ENCODE peak calls at places on chromosomes 2 and 18, in seven cellular contexts. M is MCF 10A, Q is lower lobe of right lung, B is heart right ventricle, S is stomach, U is WTC11, L is upper lobe of right lung. D is an unnamed sample.

GRCh38 chr2:231244382-231245252 is 46.2 kb downstream of the ARMC9 start:
- DNase-seq in M (no peak), Q (no peak), L (no peak), U (no peak), B (no peak), S (peak), D (no peak)

GRCh38 chr2:233387667-233388528 is 33.6 kb downstream of the DGKD start:
- DNase-seq in L (peak), M (peak), S (peak), B (peak), U (no peak), Q (peak), D (no peak)

GRCh38 chr2:192195548-192196418 is 1.1 kb upstream of the TMEFF2 start:
- DNase-seq in L (peak), M (peak), U (peak), S (peak), Q (peak), B (peak), D (peak)

GRCh38 chr2:22807876-22808275 is 577.1 kb upstream of the KLHL29 start:
- DNase-seq in B (no peak), M (no peak), Q (no peak), L (no peak), U (no peak), S (no peak), D (no peak)

GRCh38 chr2:196759378-196759706 is 40.1 kb downstream of the GTF3C3 start:
- DNase-seq in M (no peak), Q (no peak), U (no peak), B (no peak), L (no peak), S (no peak), D (no peak)

GRCh38 chr2:162114291-162114690 is 37.8 kb downstream of the GCG start:
- DNase-seq in U (no peak), S (no peak), M (peak), L (no peak), Q (no peak), B (no peak), D (no peak)

GRCh38 chr2:239696559-239697207 is 295.9 kb upstream of the HDAC4 start:
- DNase-seq in U (no peak), B (no peak), L (peak), Q (no peak), S (no peak), M (no peak), D (no peak)

GRCh38 chr2:133241231-133241575 is 327.1 kb downstream of the NCKAP5 start:
- DNase-seq in U (no peak), M (no peak), Q (no peak), S (no peak), B (no peak), L (no peak), D (no peak)

GRCh38 chr2:232869138-232870001 is 694 bp upstream of the SNORC start:
- DNase-seq in U (no peak), S (peak), Q (no peak), M (no peak), L (no peak), B (no peak), D (no peak)

GRCh38 chr18:11488175-11488574 is 121.2 kb upstream of the SLC35G4 start:
- DNase-seq in M (peak), S (no peak), L (no peak), Q (no peak), B (no peak), U (no peak), D (no peak)

GRCh38 chr2:175808858-175809257 is 193.2 kb downstream of the LNPK start:
- DNase-seq in S (no peak), Q (no peak), M (no peak), L (no peak), U (no peak), B (no peak), D (no peak)

GRCh38 chr2:128368437-128369125 is 49.9 kb upstream of the HS6ST1 start:
- DNase-seq in U (no peak), M (no peak), L (peak), B (no peak), Q (no peak), S (peak), D (no peak)

GRCh38 chr2:30165050-30165520 is 18.3 kb downstream of the YPEL5 start:
- DNase-seq in B (no peak), S (peak), Q (no peak), M (peak), U (peak), L (no peak), D (peak)

GRCh38 chr2:172986040-172986439 is 89.6 kb upstream of the MAP3K20 start:
- DNase-seq in Q (no peak), L (no peak), M (no peak), S (no peak), B (no peak), U (no peak), D (no peak)

GRCh38 chr18:44229693-44230108 is 451.0 kb upstream of the SETBP1 start:
- DNase-seq in L (peak), B (peak), Q (peak), U (no peak), S (no peak), M (peak), D (no peak)

GRCh38 chr2:170737821-170738220 is 22.7 kb downstream of the SP5 start:
- DNase-seq in L (peak), Q (no peak), S (peak), U (no peak), M (no peak), B (no peak), D (no peak)

GRCh38 chr2:95053543-95053942 is 28.0 kb downstream of the MAL start:
- DNase-seq in Q (no peak), L (peak), U (peak), B (no peak), S (no peak), M (peak), D (no peak)
- TF ChIP-seq CTCF in Q (no peak), L (no peak), U (no peak), B (no peak), S (peak), M (no peak), D (peak)

GRCh38 chr2:46029332-46029811 is 267.8 kb upstream of the EPAS1 start:
- DNase-seq in U (no peak), S (no peak), Q (no peak), B (peak), L (no peak), M (peak), D (no peak)
- TF ChIP-seq CTCF in U (no peak), S (no peak), Q (peak), B (peak), L (peak), M (no peak), D (peak)

GRCh38 chr2:54611830-54612545 is 111.5 kb upstream of the EML6 start:
- DNase-seq in L (no peak), Q (no peak), M (no peak), S (no peak), U (no peak), B (no peak), D (no peak)
- TF ChIP-seq CTCF in L (no peak), Q (no peak), M (no peak), S (no peak), U (no peak), B (no peak), D (no peak)

DNA sequence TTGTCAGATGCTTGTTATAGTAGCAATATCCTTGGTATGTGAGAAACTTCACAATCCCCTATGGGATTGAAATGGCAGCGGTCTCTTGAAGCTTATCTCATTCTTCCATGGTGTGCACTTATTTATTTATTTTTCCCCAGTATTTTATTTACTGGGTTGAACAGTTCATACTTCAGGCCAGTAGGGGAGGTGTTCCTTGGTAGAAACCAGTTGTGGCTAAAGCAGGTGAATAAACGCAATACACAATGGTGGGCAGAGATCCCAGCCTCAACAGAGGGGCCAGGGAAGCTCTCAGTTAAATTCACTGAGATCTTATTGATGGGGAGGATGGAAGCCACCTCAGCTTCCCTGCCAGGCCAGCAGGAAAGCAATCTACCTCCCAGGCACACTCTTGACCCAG is 93.7 kb upstream of the SRD5A2 start:
- DNase-seq in L (no peak), U (no peak), M (no peak), B (no peak), S (no peak), Q (no peak), D (no peak)
- TF ChIP-seq CTCF in L (no peak), U (no peak), M (no peak), B (no peak), S (no peak), Q (no peak), D (no peak)

GRCh38 chr2:178069551-178069950 is 3.0 kb downstream of the PDE11A start:
- DNase-seq in M (no peak), L (no peak), S (no peak), Q (no peak), U (no peak), B (no peak), D (no peak)
- TF ChIP-seq CTCF in M (no peak), L (no peak), S (no peak), Q (no peak), U (no peak), B (no peak), D (peak)

GRCh38 chr2:3001595-3002184 is 375.9 kb downstream of the EIPR1 start:
- DNase-seq in L (no peak), B (no peak), M (no peak), Q (no peak), S (no peak), U (no peak), D (no peak)
- TF ChIP-seq CTCF in L (peak), B (no peak), M (no peak), Q (peak), S (no peak), U (no peak), D (peak)

GRCh38 chr2:65800998-65801397 is 368.6 kb upstream of the SPRED2 start:
- DNase-seq in U (peak), L (no peak), S (peak), M (peak), B (no peak), Q (no peak), D (no peak)
- TF ChIP-seq CTCF in U (peak), L (peak), S (no peak), M (no peak), B (no peak), Q (peak), D (peak)